ENCODE peak calls at places on chromosomes 7 and 10, in five cellular contexts. I, T, V, K and F are unnamed samples.

GRCh38 chr7:6447589-6448210 is at the start of gene DAGLB:
- DNase-seq in I (peak), T (peak), V (peak), K (peak), F (peak)

GRCh38 chr10:122157451-122157850 is 113.6 kb upstream of the BTBD16 start:
- DNase-seq in I (no peak), T (peak), V (no peak), K (no peak), F (no peak)

GRCh38 chr10:103720328-103720963 is 134.9 kb downstream of the SH3PXD2A start:
- DNase-seq in I (peak), T (peak), V (no peak), K (no peak), F (no peak)

GRCh38 chr10:5776150-5776880 is 36.9 kb downstream of the GDI2 start:
- DNase-seq in I (peak), T (peak), V (peak), K (no peak), F (no peak)

GRCh38 chr7:10973942-10974716 is 457 bp downstream of the PHF14 start:
- DNase-seq in I (peak), T (peak), V (peak), K (peak), F (no peak)

GRCh38 chr7:43856996-43857395 is 12.3 kb downstream of the MRPS24 start:
- DNase-seq in I (no peak), T (peak), V (no peak), K (no peak), F (no peak)

GRCh38 chr10:133309111-133309719 is 501 bp downstream of the ZNF511 start:
- DNase-seq in I (peak), T (peak), V (peak), K (peak), F (peak)

GRCh38 chr10:47383254-47384147 is 592 bp downstream of the ZNF488 start:
- DNase-seq in I (peak), T (no peak), V (peak), K (no peak), F (no peak)

GRCh38 chr10:80429521-80429966 is 21.2 kb downstream of the PRXL2A start:
- DNase-seq in I (no peak), T (no peak), V (no peak), K (peak), F (no peak)

GRCh38 chr7:94376281-94376680 is 18.4 kb upstream of the COL1A2 start:
- DNase-seq in I (no peak), T (no peak), V (no peak), K (no peak), F (no peak)

GRCh38 chr7:27994639-27995038 is 186.0 kb downstream of the JAZF1 start:
- DNase-seq in I (peak), T (peak), V (no peak), K (no peak), F (no peak)

GRCh38 chr10:97713351-97713827 is at the start of gene MARVELD1:
- DNase-seq in I (peak), T (peak), V (peak), K (peak), F (peak)
- H3K23ac ChIP-seq in I (peak), T (peak), V (no peak), K (peak), F (peak)

DNA sequence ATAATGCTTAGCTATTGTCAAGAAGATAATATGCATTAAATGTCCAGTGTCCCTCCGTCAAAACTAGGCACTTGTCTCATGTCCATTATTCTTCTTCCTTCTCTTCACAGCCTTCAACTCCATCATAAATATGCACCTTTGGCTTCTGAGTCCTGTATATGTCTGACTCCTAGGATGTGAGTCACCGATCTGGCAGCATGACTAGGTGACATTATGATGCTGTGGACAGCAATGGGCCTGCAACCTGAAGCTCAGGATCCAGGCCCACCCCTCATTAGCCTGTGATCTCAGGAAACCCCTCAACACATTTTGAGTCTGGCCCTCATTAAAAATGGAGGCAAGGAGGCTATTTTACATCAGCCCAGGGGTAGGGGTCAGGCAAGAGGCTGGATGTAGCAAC is 362.5 kb upstream of the ZMIZ1 start:
- DNase-seq in I (no peak), T (peak), V (no peak), K (no peak), F (no peak)
- H4K91ac ChIP-seq in I (no peak), T (no peak), V (no peak), K (no peak), F (no peak)

DNA sequence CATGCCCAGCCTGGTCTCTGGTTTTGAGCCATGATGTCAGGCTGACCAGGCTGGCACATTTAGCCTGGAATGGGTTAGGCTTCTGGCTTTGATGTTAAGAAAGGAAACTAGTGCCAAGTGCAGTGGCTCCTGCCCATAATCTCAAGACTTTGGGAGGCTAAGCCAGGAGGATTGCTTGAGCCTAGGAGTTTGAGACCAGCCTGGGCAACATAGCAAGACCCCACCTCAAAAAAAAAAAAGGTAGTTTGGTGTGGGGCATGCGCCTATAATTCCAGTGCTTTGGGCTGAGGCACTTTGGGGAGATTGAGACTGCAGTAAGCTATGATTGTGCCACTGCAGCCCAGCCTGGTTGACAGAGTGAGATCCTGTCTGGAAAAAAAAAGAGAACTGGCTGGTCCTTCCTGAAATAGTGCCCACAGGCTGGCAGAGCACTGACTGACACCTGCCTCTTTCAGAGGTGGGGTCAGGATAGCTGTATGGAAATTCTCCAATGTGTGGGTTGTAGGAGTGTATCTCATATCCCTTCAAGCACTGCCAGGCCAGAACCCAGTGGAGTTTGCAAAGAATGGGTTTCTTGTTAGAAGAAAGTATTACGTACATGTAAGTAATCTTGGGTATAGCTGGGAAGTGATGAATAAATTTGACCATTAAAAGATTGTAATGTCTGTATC is 61.3 kb downstream of the KAT6B start:
- DNase-seq in I (no peak), T (no peak), V (no peak), K (no peak), F (no peak)
- H3K18ac ChIP-seq in I (no peak), T (no peak), V (no peak), K (no peak), F (no peak)

DNA sequence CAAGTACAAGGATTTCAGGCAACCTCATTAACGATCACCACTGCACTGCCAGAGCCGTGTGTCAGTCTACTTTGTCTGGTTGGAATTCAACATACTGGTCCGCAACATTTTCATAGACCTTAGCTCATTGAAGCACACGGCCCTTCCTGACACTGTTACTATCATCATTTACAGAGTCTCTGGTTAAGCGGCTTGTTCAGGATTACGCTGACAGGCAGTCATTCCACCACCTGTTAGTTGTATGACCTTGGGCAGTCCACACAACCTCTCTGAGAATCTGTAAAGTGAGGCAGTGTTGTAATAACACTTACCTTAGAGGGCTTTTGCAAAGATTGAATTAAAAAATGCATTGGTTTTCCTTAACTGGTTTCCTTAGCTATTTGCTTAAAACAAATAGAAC is 112.6 kb downstream of the AOAH start:
- DNase-seq in I (no peak), T (no peak), V (no peak), K (no peak), F (no peak)
- H3K23ac ChIP-seq in I (no peak), T (no peak), V (no peak), K (no peak), F (no peak)